ENCODE peak calls at places on chromosome 14, in four cellular contexts. G is mesothelial cell of epicardium, Z is heart left ventricle, S is iris pigment epithelial cell. C is an unnamed sample.

GRCh38 chr14:24307575-24308341 is at the start of gene CIDEB:
- DNase-seq in G (no peak), Z (peak), S (peak), C (no peak)

GRCh38 chr14:92668266-92668973 is 80.0 kb downstream of the LGMN start:
- DNase-seq in G (no peak), Z (no peak), S (no peak), C (no peak)

GRCh38 chr14:101318271-101318670 is 243.0 kb upstream of the DIO3 start:
- DNase-seq in G (no peak), Z (no peak), S (no peak), C (no peak)

GRCh38 chr14:101200650-101201516 is 297.4 kb upstream of the RTL1 start:
- DNase-seq in G (peak), Z (no peak), S (no peak), C (no peak)

GRCh38 chr14:78902010-78902623 is 731.9 kb downstream of the NRXN3 start:
- DNase-seq in G (peak), Z (no peak), S (peak), C (peak)

GRCh38 chr14:78567343-78567742 is 397.2 kb downstream of the NRXN3 start:
- DNase-seq in G (no peak), Z (no peak), S (no peak), C (no peak)

GRCh38 chr14:23434488-23435219 is 806 bp downstream of the MYH7 start:
- DNase-seq in G (no peak), Z (no peak), S (no peak), C (no peak)

GRCh38 chr14:102471921-102472814 is 37.4 kb downstream of the ANKRD9 start:
- DNase-seq in G (no peak), Z (no peak), S (no peak), C (no peak)

GRCh38 chr14:78598046-78598652 is 428.0 kb downstream of the NRXN3 start:
- DNase-seq in G (peak), Z (peak), S (peak), C (peak)

GRCh38 chr14:87615822-87616679 is 376.9 kb downstream of the GALC start:
- DNase-seq in G (peak), Z (peak), S (peak), C (no peak)

GRCh38 chr14:36028218-36028617 is 148.3 kb downstream of the PTCSC3 start:
- DNase-seq in G (no peak), Z (no peak), S (no peak), C (no peak)

GRCh38 chr14:29643415-29644206 is 284.0 kb downstream of the PRKD1 start:
- DNase-seq in G (no peak), Z (no peak), S (peak), C (no peak)

GRCh38 chr14:96246535-96246839 is 9.5 kb upstream of the BDKRB1 start:
- DNase-seq in G (no peak), Z (no peak), S (peak), C (no peak)

GRCh38 chr14:60092516-60092915 is 793 bp downstream of the PCNX4 start:
- DNase-seq in G (no peak), Z (no peak), S (peak), C (no peak)

GRCh38 chr14:24311837-24312615 is 724 bp downstream of the LTB4R start:
- DNase-seq in G (no peak), Z (no peak), S (no peak), C (peak)

GRCh38 chr14:59187802-59188460 is 536 bp upstream of the DAAM1 start:
- DNase-seq in G (no peak), Z (peak), S (peak), C (peak)

GRCh38 chr14:68975667-68976066 is 3.4 kb downstream of the ACTN1 start:
- DNase-seq in G (no peak), Z (peak), S (peak), C (no peak)

GRCh38 chr14:94466706-94467370 is 9.2 kb downstream of the SERPINA9 start:
- DNase-seq in G (no peak), Z (no peak), S (no peak), C (no peak)

GRCh38 chr14:55221186-55221585 is 29.8 kb upstream of the DLGAP5 start:
- DNase-seq in G (no peak), Z (no peak), S (peak), C (no peak)

GRCh38 chr14:72594099-72594901 is 299.6 kb downstream of the DPF3 start:
- DNase-seq in G (no peak), Z (no peak), S (no peak), C (no peak)

GRCh38 chr14:69819607-69820006 is 22.6 kb upstream of the SLC10A1 start:
- DNase-seq in G (no peak), Z (no peak), S (no peak), C (no peak)

GRCh38 chr14:86782092-86782580 is 1210.8 kb downstream of the GALC start:
- DNase-seq in G (no peak), Z (no peak), S (no peak), C (no peak)

GRCh38 chr14:35814371-35815005 is 5.4 kb upstream of the RALGAPA1 start:
- DNase-seq in G (no peak), Z (peak), S (peak), C (peak)

GRCh38 chr14:73802431-73803188 is 49.0 kb upstream of the PTGR2 start:
- DNase-seq in G (no peak), Z (no peak), S (no peak), C (no peak)

GRCh38 chr14:65352964-65353530 is 59.5 kb upstream of the FUT8 start:
- DNase-seq in G (no peak), Z (no peak), S (no peak), C (no peak)

GRCh38 chr14:92701826-92702225 is 46.6 kb downstream of the LGMN start:
- DNase-seq in G (no peak), Z (no peak), S (no peak), C (no peak)

GRCh38 chr14:75426332-75427125 is 1.3 kb upstream of the JDP2 start:
- DNase-seq in G (no peak), Z (no peak), S (no peak), C (no peak)

GRCh38 chr14:54606178-54606577 is 39.2 kb downstream of the SAMD4A start:
- DNase-seq in G (no peak), Z (peak), S (no peak), C (peak)

GRCh38 chr14:94904636-94905035 is 134.7 kb upstream of the GSC start:
- DNase-seq in G (no peak), Z (no peak), S (peak), C (no peak)

GRCh38 chr14:90005939-90006530 is 50.3 kb downstream of the TDP1 start:
- DNase-seq in G (no peak), Z (no peak), S (no peak), C (no peak)

GRCh38 chr14:54451961-54452360 is 10.8 kb upstream of the CNIH1 start:
- DNase-seq in G (no peak), Z (no peak), S (no peak), C (no peak)

GRCh38 chr14:77125275-77126073 is 16.1 kb downstream of the ZDHHC22 start:
- DNase-seq in G (no peak), Z (no peak), S (no peak), C (no peak)

GRCh38 chr14:79534703-79535353 is 676.5 kb downstream of the DIO2 start:
- DNase-seq in G (no peak), Z (no peak), S (no peak), C (no peak)